ENCODE peak calls at places on chromosome X, in eight cellular contexts. One of them, this sample, is unnamed.

GRCh38 chrX:136586386-136586785 is 54.4 kb downstream of the VGLL1 start:
- DNase-seq in PC-9: no peak
- DNase-seq in colonic mucosa: no peak
- DNase-seq in Peyer's patch: no peak
- DNase-seq in mesothelial cell of epicardium: no peak
- DNase-seq in adrenal gland: no peak
- DNase-seq in RWPE1: no peak
- DNase-seq in ovary: no peak
- DNase-seq in this sample: peak

GRCh38 chrX:24231780-24232179 is 82.1 kb downstream of the SUPT20HL2 start:
- DNase-seq in PC-9: no peak
- DNase-seq in colonic mucosa: no peak
- DNase-seq in Peyer's patch: no peak
- DNase-seq in mesothelial cell of epicardium: no peak
- DNase-seq in adrenal gland: no peak
- DNase-seq in RWPE1: peak
- DNase-seq in ovary: no peak
- DNase-seq in this sample: no peak

GRCh38 chrX:153643431-153644351 is 3.3 kb upstream of the DUSP9 start:
- DNase-seq in PC-9: no peak
- DNase-seq in colonic mucosa: peak
- DNase-seq in Peyer's patch: peak
- DNase-seq in mesothelial cell of epicardium: no peak
- DNase-seq in adrenal gland: no peak
- DNase-seq in RWPE1: no peak
- DNase-seq in ovary: peak
- DNase-seq in this sample: no peak

GRCh38 chrX:6026980-6027379 is 201.7 kb downstream of the NLGN4X start:
- DNase-seq in PC-9: no peak
- DNase-seq in colonic mucosa: no peak
- DNase-seq in Peyer's patch: no peak
- DNase-seq in mesothelial cell of epicardium: no peak
- DNase-seq in adrenal gland: no peak
- DNase-seq in RWPE1: no peak
- DNase-seq in ovary: no peak
- DNase-seq in this sample: no peak

GRCh38 chrX:43564953-43565352 is 91.1 kb upstream of the MAOA start:
- DNase-seq in PC-9: peak
- DNase-seq in colonic mucosa: no peak
- DNase-seq in Peyer's patch: no peak
- DNase-seq in mesothelial cell of epicardium: no peak
- DNase-seq in adrenal gland: no peak
- DNase-seq in RWPE1: no peak
- DNase-seq in ovary: no peak
- DNase-seq in this sample: no peak

GRCh38 chrX:135625995-135626394 is 87.4 kb upstream of the CT45A1 start:
- DNase-seq in PC-9: no peak
- DNase-seq in colonic mucosa: no peak
- DNase-seq in Peyer's patch: no peak
- DNase-seq in mesothelial cell of epicardium: no peak
- DNase-seq in adrenal gland: no peak
- DNase-seq in RWPE1: peak
- DNase-seq in ovary: no peak
- DNase-seq in this sample: no peak

GRCh38 chrX:372856-373640 is 13.7 kb downstream of the PPP2R3B start:
- DNase-seq in PC-9: no peak
- DNase-seq in colonic mucosa: no peak
- DNase-seq in Peyer's patch: no peak
- DNase-seq in mesothelial cell of epicardium: no peak
- DNase-seq in adrenal gland: no peak
- DNase-seq in RWPE1: peak
- DNase-seq in ovary: no peak
- DNase-seq in this sample: no peak

GRCh38 chrX:150334998-150335397 is 28.1 kb upstream of the MAMLD1 start:
- DNase-seq in PC-9: no peak
- DNase-seq in colonic mucosa: no peak
- DNase-seq in Peyer's patch: no peak
- DNase-seq in mesothelial cell of epicardium: no peak
- DNase-seq in adrenal gland: no peak
- DNase-seq in RWPE1: no peak
- DNase-seq in ovary: no peak
- DNase-seq in this sample: no peak

GRCh38 chrX:19303216-19303880 is 40.4 kb upstream of the PDHA1 start:
- DNase-seq in PC-9: peak
- DNase-seq in colonic mucosa: no peak
- DNase-seq in Peyer's patch: peak
- DNase-seq in mesothelial cell of epicardium: no peak
- DNase-seq in adrenal gland: no peak
- DNase-seq in RWPE1: peak
- DNase-seq in ovary: no peak
- DNase-seq in this sample: no peak

GRCh38 chrX:153948847-153949819 is 4.7 kb upstream of the RENBP start:
- DNase-seq in PC-9: no peak
- DNase-seq in colonic mucosa: no peak
- DNase-seq in Peyer's patch: no peak
- DNase-seq in mesothelial cell of epicardium: no peak
- DNase-seq in adrenal gland: no peak
- DNase-seq in RWPE1: no peak
- DNase-seq in ovary: no peak
- DNase-seq in this sample: no peak

GRCh38 chrX:154603438-154604430 is 15.3 kb downstream of the CTAG1B start:
- DNase-seq in PC-9: peak
- DNase-seq in colonic mucosa: no peak
- DNase-seq in Peyer's patch: no peak
- DNase-seq in mesothelial cell of epicardium: no peak
- DNase-seq in adrenal gland: peak
- DNase-seq in RWPE1: peak
- DNase-seq in ovary: no peak
- DNase-seq in this sample: no peak

GRCh38 chrX:40488299-40488698 is 92.5 kb upstream of the ATP6AP2 start:
- DNase-seq in PC-9: no peak
- DNase-seq in colonic mucosa: no peak
- DNase-seq in Peyer's patch: no peak
- DNase-seq in mesothelial cell of epicardium: no peak
- DNase-seq in adrenal gland: no peak
- DNase-seq in RWPE1: no peak
- DNase-seq in ovary: no peak
- DNase-seq in this sample: no peak

GRCh38 chrX:48998391-48998790 is 3.7 kb downstream of the GRIPAP1 start:
- DNase-seq in PC-9: no peak
- DNase-seq in colonic mucosa: no peak
- DNase-seq in Peyer's patch: no peak
- DNase-seq in mesothelial cell of epicardium: no peak
- DNase-seq in adrenal gland: no peak
- DNase-seq in RWPE1: no peak
- DNase-seq in ovary: no peak
- DNase-seq in this sample: no peak
- TF ChIP-seq CTCF in PC-9: no peak
- TF ChIP-seq CTCF in colonic mucosa: no peak
- TF ChIP-seq CTCF in Peyer's patch: no peak
- TF ChIP-seq CTCF in mesothelial cell of epicardium: no peak
- TF ChIP-seq CTCF in adrenal gland: no peak
- TF ChIP-seq CTCF in RWPE1: no peak
- TF ChIP-seq CTCF in ovary: no peak
- TF ChIP-seq CTCF in this sample: no peak

GRCh38 chrX:12496343-12496742 is 294.9 kb upstream of the PRPS2 start:
- DNase-seq in PC-9: no peak
- DNase-seq in colonic mucosa: no peak
- DNase-seq in Peyer's patch: no peak
- DNase-seq in mesothelial cell of epicardium: no peak
- DNase-seq in adrenal gland: no peak
- DNase-seq in RWPE1: no peak
- DNase-seq in ovary: no peak
- DNase-seq in this sample: no peak

GRCh38 chrX:12494400-12495138 is 296.6 kb upstream of the PRPS2 start:
- DNase-seq in PC-9: no peak
- DNase-seq in colonic mucosa: no peak
- DNase-seq in Peyer's patch: no peak
- DNase-seq in mesothelial cell of epicardium: no peak
- DNase-seq in adrenal gland: no peak
- DNase-seq in RWPE1: no peak
- DNase-seq in ovary: no peak
- DNase-seq in this sample: no peak

DNA sequence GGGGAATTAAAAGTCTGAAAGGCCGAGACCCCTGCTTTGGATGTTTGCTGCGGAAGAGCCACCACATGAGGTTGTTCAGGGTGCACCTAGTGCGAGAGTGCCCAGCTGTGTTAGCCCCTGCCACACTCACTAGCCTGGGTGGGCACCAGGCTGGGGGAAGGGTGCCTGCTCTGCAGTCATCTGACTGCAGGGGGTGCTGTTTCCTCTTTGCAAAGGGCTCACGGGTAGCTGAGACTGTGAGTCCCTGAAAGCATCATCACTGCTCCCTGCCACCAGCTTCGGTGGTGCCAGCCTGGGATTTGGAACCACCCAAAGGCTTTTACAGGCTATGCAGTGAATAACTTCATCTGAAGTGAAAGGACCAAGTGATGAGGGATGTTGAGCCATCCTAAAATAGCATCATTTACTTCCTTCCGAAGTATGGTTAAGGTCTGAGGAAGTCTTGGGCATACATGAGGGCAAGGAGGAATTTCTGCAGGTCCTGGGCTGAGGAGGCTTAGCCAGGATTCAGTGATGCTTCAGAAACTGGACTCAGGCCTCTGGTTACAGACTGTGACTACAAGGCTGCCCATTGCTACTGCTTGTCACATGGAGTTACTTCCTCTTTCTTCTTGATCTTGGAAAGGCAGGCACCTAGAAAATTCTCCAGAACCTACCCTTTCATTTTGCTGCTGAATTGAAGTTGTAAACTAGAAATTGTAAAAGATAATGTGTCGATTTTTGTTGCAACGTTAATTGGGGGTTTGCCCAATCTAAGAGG is 293.2 kb upstream of the PRPS2 start:
- DNase-seq in PC-9: no peak
- DNase-seq in colonic mucosa: no peak
- DNase-seq in Peyer's patch: no peak
- DNase-seq in mesothelial cell of epicardium: no peak
- DNase-seq in adrenal gland: no peak
- DNase-seq in RWPE1: no peak
- DNase-seq in ovary: no peak
- DNase-seq in this sample: no peak
- TF ChIP-seq CTCF in PC-9: peak
- TF ChIP-seq CTCF in colonic mucosa: peak
- TF ChIP-seq CTCF in Peyer's patch: no peak
- TF ChIP-seq CTCF in mesothelial cell of epicardium: peak
- TF ChIP-seq CTCF in adrenal gland: no peak
- TF ChIP-seq CTCF in RWPE1: no peak
- TF ChIP-seq CTCF in ovary: no peak
- TF ChIP-seq CTCF in this sample: no peak

GRCh38 chrX:39067866-39068265 is 266.6 kb downstream of the MID1IP1 start:
- DNase-seq in PC-9: no peak
- DNase-seq in colonic mucosa: no peak
- DNase-seq in Peyer's patch: no peak
- DNase-seq in mesothelial cell of epicardium: no peak
- DNase-seq in adrenal gland: no peak
- DNase-seq in RWPE1: no peak
- DNase-seq in ovary: no peak
- DNase-seq in this sample: no peak

GRCh38 chrX:39070009-39070408 is 268.8 kb downstream of the MID1IP1 start:
- DNase-seq in PC-9: no peak
- DNase-seq in colonic mucosa: no peak
- DNase-seq in Peyer's patch: no peak
- DNase-seq in mesothelial cell of epicardium: no peak
- DNase-seq in adrenal gland: no peak
- DNase-seq in RWPE1: no peak
- DNase-seq in ovary: no peak
- DNase-seq in this sample: no peak

GRCh38 chrX:39073131-39073530 is 271.9 kb downstream of the MID1IP1 start:
- DNase-seq in PC-9: no peak
- DNase-seq in colonic mucosa: no peak
- DNase-seq in Peyer's patch: no peak
- DNase-seq in mesothelial cell of epicardium: no peak
- DNase-seq in adrenal gland: no peak
- DNase-seq in RWPE1: peak
- DNase-seq in ovary: no peak
- DNase-seq in this sample: no peak
- TF ChIP-seq CTCF in PC-9: no peak
- TF ChIP-seq CTCF in colonic mucosa: no peak
- TF ChIP-seq CTCF in Peyer's patch: no peak
- TF ChIP-seq CTCF in mesothelial cell of epicardium: no peak
- TF ChIP-seq CTCF in adrenal gland: no peak
- TF ChIP-seq CTCF in RWPE1: no peak
- TF ChIP-seq CTCF in ovary: no peak
- TF ChIP-seq CTCF in this sample: no peak

GRCh38 chrX:115895678-115896329 is 274.7 kb upstream of the AGTR2 start:
- DNase-seq in PC-9: no peak
- DNase-seq in colonic mucosa: no peak
- DNase-seq in Peyer's patch: peak
- DNase-seq in mesothelial cell of epicardium: no peak
- DNase-seq in adrenal gland: no peak
- DNase-seq in RWPE1: no peak
- DNase-seq in ovary: no peak
- DNase-seq in this sample: no peak

GRCh38 chrX:115892056-115892708 is 278.4 kb upstream of the AGTR2 start:
- DNase-seq in PC-9: peak
- DNase-seq in colonic mucosa: peak
- DNase-seq in Peyer's patch: peak
- DNase-seq in mesothelial cell of epicardium: no peak
- DNase-seq in adrenal gland: no peak
- DNase-seq in RWPE1: no peak
- DNase-seq in ovary: no peak
- DNase-seq in this sample: no peak

GRCh38 chrX:115896362-115896761 is 274.2 kb upstream of the AGTR2 start:
- DNase-seq in PC-9: no peak
- DNase-seq in colonic mucosa: no peak
- DNase-seq in Peyer's patch: no peak
- DNase-seq in mesothelial cell of epicardium: no peak
- DNase-seq in adrenal gland: no peak
- DNase-seq in RWPE1: no peak
- DNase-seq in ovary: no peak
- DNase-seq in this sample: no peak

GRCh38 chrX:115894087-115894486 is 276.5 kb upstream of the AGTR2 start:
- DNase-seq in PC-9: peak
- DNase-seq in colonic mucosa: peak
- DNase-seq in Peyer's patch: no peak
- DNase-seq in mesothelial cell of epicardium: no peak
- DNase-seq in adrenal gland: no peak
- DNase-seq in RWPE1: no peak
- DNase-seq in ovary: peak
- DNase-seq in this sample: no peak

GRCh38 chrX:115892787-115893671 is 277.5 kb upstream of the AGTR2 start:
- DNase-seq in PC-9: peak
- DNase-seq in colonic mucosa: peak
- DNase-seq in Peyer's patch: peak
- DNase-seq in mesothelial cell of epicardium: no peak
- DNase-seq in adrenal gland: no peak
- DNase-seq in RWPE1: no peak
- DNase-seq in ovary: peak
- DNase-seq in this sample: no peak
- TF ChIP-seq CTCF in PC-9: peak
- TF ChIP-seq CTCF in colonic mucosa: peak
- TF ChIP-seq CTCF in Peyer's patch: no peak
- TF ChIP-seq CTCF in mesothelial cell of epicardium: no peak
- TF ChIP-seq CTCF in adrenal gland: no peak
- TF ChIP-seq CTCF in RWPE1: no peak
- TF ChIP-seq CTCF in ovary: peak
- TF ChIP-seq CTCF in this sample: no peak

GRCh38 chrX:7047951-7048350 is 99.6 kb upstream of the STS start:
- DNase-seq in PC-9: no peak
- DNase-seq in colonic mucosa: no peak
- DNase-seq in Peyer's patch: no peak
- DNase-seq in mesothelial cell of epicardium: no peak
- DNase-seq in adrenal gland: no peak
- DNase-seq in RWPE1: no peak
- DNase-seq in ovary: no peak
- DNase-seq in this sample: no peak
- TF ChIP-seq CTCF in PC-9: no peak
- TF ChIP-seq CTCF in colonic mucosa: no peak
- TF ChIP-seq CTCF in Peyer's patch: no peak
- TF ChIP-seq CTCF in mesothelial cell of epicardium: no peak
- TF ChIP-seq CTCF in adrenal gland: no peak
- TF ChIP-seq CTCF in RWPE1: no peak
- TF ChIP-seq CTCF in ovary: no peak
- TF ChIP-seq CTCF in this sample: no peak